ENCODE peak calls at places on chromosomes 5 and 9, in seven cellular contexts. W is WTC11, G is K562, V is H1, U is IMR-90, A is HepG2, B is SK-N-SH. L is an unnamed sample.

GRCh38 chr9:113794721-113795120 is 81.4 kb upstream of the ZNF618 start:
- DNase-seq in V (no peak), A (no peak), G (no peak), U (no peak), B (no peak), W (no peak), L (no peak)

GRCh38 chr5:3234566-3234965 is 361.1 kb upstream of the IRX1 start:
- DNase-seq in B (no peak), G (no peak), U (no peak), A (no peak), V (no peak), W (no peak), L (no peak)

GRCh38 chr9:116181853-116182610 is 28.4 kb downstream of the PAPPA start:
- DNase-seq in U (peak), W (no peak), G (no peak), V (no peak), A (no peak), B (no peak), L (no peak)

GRCh38 chr5:146388418-146388817 is 49.8 kb downstream of the POU4F3 start:
- DNase-seq in B (no peak), U (peak), G (no peak), A (no peak), W (no peak), V (no peak), L (no peak)

GRCh38 chr5:168876419-168876818 is 297.3 kb upstream of the PANK3 start:
- DNase-seq in W (no peak), G (no peak), A (no peak), B (no peak), U (no peak), V (no peak), L (no peak)

GRCh38 chr5:6602441-6602840 is 30.4 kb downstream of the NSUN2 start:
- DNase-seq in G (no peak), A (no peak), B (no peak), V (no peak), U (no peak), W (no peak), L (no peak)

GRCh38 chr5:154072782-154073171 is 34.0 kb downstream of the MFAP3 start:
- DNase-seq in B (no peak), U (no peak), G (no peak), A (peak), W (peak), V (no peak), L (no peak)

GRCh38 chr9:75061169-75061568 is 26.8 kb downstream of the NMRK1 start:
- DNase-seq in A (no peak), G (no peak), B (no peak), W (no peak), V (no peak), U (no peak), L (no peak)

GRCh38 chr9:15250013-15250412 is 57.0 kb downstream of the TTC39B start:
- DNase-seq in U (no peak), G (no peak), V (no peak), A (no peak), B (no peak), W (peak), L (no peak)

GRCh38 chr9:134412298-134412711 is 86.0 kb downstream of the RXRA start:
- DNase-seq in B (no peak), A (no peak), G (no peak), V (no peak), W (no peak), U (no peak), L (no peak)

GRCh38 chr5:16665611-16666010 is 48.8 kb upstream of the RETREG1 start:
- DNase-seq in A (no peak), W (no peak), U (peak), V (no peak), G (no peak), B (peak), L (no peak)

GRCh38 chr5:140862441-140863295 is 6.1 kb upstream of the PCDHA11 start:
- DNase-seq in B (no peak), U (no peak), W (no peak), V (no peak), G (no peak), A (no peak), L (no peak)

GRCh38 chr5:109838157-109838556 is 148.4 kb downstream of the MAN2A1 start:
- DNase-seq in B (no peak), W (no peak), V (no peak), G (no peak), A (no peak), U (no peak), L (no peak)

GRCh38 chr9:12554636-12555035 is 138.5 kb upstream of the TYRP1 start:
- DNase-seq in U (peak), B (peak), G (no peak), V (no peak), A (peak), W (no peak), L (no peak)

GRCh38 chr5:82748688-82749091 is 328.5 kb downstream of the TMEM167A start:
- DNase-seq in G (no peak), A (no peak), V (no peak), U (no peak), W (no peak), B (no peak), L (no peak)

GRCh38 chr5:53714324-53715010 is 154.0 kb downstream of the NDUFS4 start:
- DNase-seq in A (no peak), G (no peak), B (no peak), V (no peak), U (no peak), W (no peak), L (no peak)

GRCh38 chr9:78298046-78298511 is 1.2 kb downstream of the PSAT1 start:
- DNase-seq in A (peak), B (peak), V (no peak), G (peak), W (peak), U (no peak), L (no peak)

GRCh38 chr5:55223988-55224240 is 3.2 kb downstream of the MCIDAS start:
- DNase-seq in W (no peak), G (no peak), V (no peak), B (no peak), U (no peak), A (no peak), L (no peak)

GRCh38 chr9:124001445-124001799 is 10.1 kb upstream of the LHX2 start:
- DNase-seq in W (no peak), U (no peak), V (no peak), G (no peak), A (no peak), B (no peak), L (no peak)

GRCh38 chr9:2241461-2241874 is 226.3 kb downstream of the SMARCA2 start:
- DNase-seq in B (peak), W (peak), G (no peak), V (peak), U (peak), A (no peak), L (peak)

GRCh38 chr5:995318-995717 is 13.3 kb upstream of the NKD2 start:
- DNase-seq in U (no peak), W (no peak), B (no peak), V (no peak), G (no peak), A (no peak), L (no peak)

GRCh38 chr5:123125953-123126352 is 36.9 kb downstream of the PRDM6 start:
- DNase-seq in U (peak), G (peak), W (no peak), A (no peak), B (no peak), V (no peak), L (peak)

GRCh38 chr5:5409151-5409810 is 13.2 kb upstream of the ICE1 start:
- DNase-seq in U (peak), G (no peak), A (no peak), W (no peak), V (no peak), B (no peak), L (peak)

GRCh38 chr5:114237766-114238165 is 124.1 kb upstream of the KCNN2 start:
- DNase-seq in W (no peak), B (no peak), G (no peak), U (peak), V (no peak), A (no peak), L (peak)

GRCh38 chr9:94891183-94891582 is 164.7 kb downstream of the AOPEP start:
- DNase-seq in W (no peak), G (no peak), V (no peak), U (no peak), B (no peak), A (no peak), L (no peak)

GRCh38 chr9:33130501-33130900 is 36.6 kb downstream of the B4GALT1 start:
- DNase-seq in W (no peak), U (peak), A (no peak), G (no peak), B (no peak), V (no peak), L (no peak)

GRCh38 chr5:72066658-72067057 is 40.6 kb upstream of the MAP1B start:
- DNase-seq in U (peak), W (no peak), G (peak), V (no peak), A (no peak), B (no peak), L (peak)

GRCh38 chr9:88745281-88746001 is 210.5 kb downstream of the NXNL2 start:
- DNase-seq in V (no peak), G (no peak), W (no peak), A (no peak), U (peak), B (peak), L (no peak)

GRCh38 chr5:124278636-124279035 is 467.8 kb downstream of the ZNF608 start:
- DNase-seq in U (no peak), V (no peak), W (no peak), G (no peak), B (no peak), A (no peak), L (no peak)

GRCh38 chr5:124419531-124419930 is 326.9 kb downstream of the ZNF608 start:
- DNase-seq in W (no peak), G (no peak), U (no peak), V (no peak), B (no peak), A (no peak), L (no peak)

GRCh38 chr5:68745459-68745858 is 348.4 kb upstream of the SLC30A5 start:
- DNase-seq in V (no peak), W (no peak), U (peak), B (no peak), G (peak), A (no peak), L (no peak)
- TF ChIP-seq USF2 in V (no peak), W (no peak), U (no peak), B (no peak), G (no peak), A (no peak), L (no peak)

GRCh38 chr9:131960805-131961495 is 118.7 kb downstream of the MED27 start:
- DNase-seq in A (no peak), V (no peak), G (no peak), W (no peak), U (no peak), B (no peak), L (no peak)

GRCh38 chr9:131959887-131960286 is 119.8 kb downstream of the MED27 start:
- DNase-seq in G (no peak), V (no peak), B (no peak), U (no peak), W (no peak), A (no peak), L (no peak)

GRCh38 chr9:131960311-131960710 is 119.4 kb downstream of the MED27 start:
- DNase-seq in V (no peak), A (no peak), G (no peak), U (peak), B (no peak), W (no peak), L (no peak)

GRCh38 chr9:131961496-131961880 is 118.2 kb downstream of the MED27 start:
- DNase-seq in A (no peak), G (no peak), W (no peak), V (no peak), B (no peak), U (no peak), L (no peak)

GRCh38 chr9:131959056-131959455 is 120.6 kb downstream of the MED27 start:
- DNase-seq in U (no peak), A (no peak), W (no peak), G (no peak), V (no peak), B (no peak), L (no peak)
- TF ChIP-seq USF2 in U (no peak), A (no peak), W (no peak), G (no peak), V (no peak), B (no peak), L (no peak)

DNA sequence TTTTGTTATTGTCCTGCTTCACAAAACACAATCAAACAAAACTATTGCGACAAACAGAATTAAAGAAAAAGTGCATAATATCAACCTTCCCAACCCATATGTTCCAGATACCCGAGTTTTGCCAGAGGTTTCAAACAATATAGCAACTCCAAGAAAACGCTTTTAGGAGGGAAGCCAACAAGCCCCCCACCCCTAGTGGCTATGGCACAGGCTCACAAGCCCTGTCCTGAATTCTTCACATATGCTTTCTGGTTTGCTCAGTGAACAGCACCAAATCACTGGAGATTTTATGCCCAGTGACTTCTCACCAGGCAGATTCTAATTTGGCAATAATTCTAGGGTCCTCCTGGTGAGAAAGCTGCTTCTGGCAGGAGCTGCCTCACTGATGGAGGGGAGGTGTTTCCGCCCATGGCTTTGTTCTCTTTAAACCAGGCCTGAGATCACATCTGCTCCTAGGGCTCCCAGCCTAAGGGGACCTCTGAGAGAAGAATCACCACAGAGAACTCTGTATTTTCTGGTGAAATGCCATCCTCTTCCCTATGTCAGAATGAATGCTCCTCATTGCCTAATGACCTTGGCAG is 1982.4 kb downstream of the EFNA5 start:
- DNase-seq in B (peak), V (no peak), A (no peak), G (no peak), U (no peak), W (no peak), L (no peak)
- TF ChIP-seq USF2 in B (no peak), V (no peak), A (no peak), G (no peak), U (no peak), W (no peak), L (no peak)

DNA sequence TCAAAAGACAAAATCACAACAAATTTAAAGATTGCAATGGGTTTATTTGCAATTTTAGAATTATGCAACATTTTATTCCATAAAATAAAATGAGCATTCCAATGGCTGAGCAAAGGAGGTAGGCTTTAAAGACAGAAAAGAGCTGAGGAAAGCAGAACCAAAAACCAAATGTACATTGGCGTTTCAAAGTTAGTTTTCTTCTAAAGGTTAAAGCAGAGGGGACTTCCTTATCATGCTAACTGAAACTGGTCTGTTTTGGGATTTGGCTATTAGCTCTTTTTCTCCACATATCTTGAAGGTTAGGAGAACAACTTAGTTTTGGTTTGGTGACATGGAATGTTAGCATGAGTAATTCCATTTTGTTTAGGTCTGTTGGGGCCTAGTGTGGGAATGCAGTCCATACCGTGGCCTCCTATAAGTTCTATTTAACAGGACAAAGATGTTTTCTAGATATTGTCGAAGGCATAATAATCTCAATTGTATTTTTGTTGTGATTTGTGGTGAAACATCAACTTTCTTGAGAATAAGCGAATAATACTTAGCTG is 20.3 kb downstream of the DCP2 start:
- DNase-seq in W (no peak), A (no peak), U (peak), B (no peak), G (no peak), V (no peak), L (no peak)
- TF ChIP-seq USF2 in W (no peak), A (no peak), U (no peak), B (no peak), G (no peak), V (no peak), L (no peak)

GRCh38 chr5:174529925-174530681 is 194.3 kb upstream of the MSX2 start:
- DNase-seq in V (no peak), W (no peak), U (no peak), A (no peak), B (no peak), G (no peak), L (no peak)

GRCh38 chr5:174531782-174532191 is 192.6 kb upstream of the MSX2 start:
- DNase-seq in G (no peak), V (no peak), U (no peak), A (no peak), B (no peak), W (no peak), L (no peak)

GRCh38 chr5:174533771-174534221 is 190.6 kb upstream of the MSX2 start:
- DNase-seq in V (no peak), G (no peak), B (no peak), W (no peak), A (no peak), U (peak), L (peak)

GRCh38 chr5:174533127-174533453 is 191.3 kb upstream of the MSX2 start:
- DNase-seq in U (peak), B (no peak), W (no peak), V (no peak), A (no peak), G (no peak), L (no peak)

GRCh38 chr5:174532453-174533126 is 191.8 kb upstream of the MSX2 start:
- DNase-seq in V (peak), A (peak), B (peak), G (peak), W (peak), U (peak), L (peak)
- TF ChIP-seq USF2 in V (no peak), A (no peak), B (no peak), G (no peak), W (no peak), U (no peak), L (no peak)

DNA sequence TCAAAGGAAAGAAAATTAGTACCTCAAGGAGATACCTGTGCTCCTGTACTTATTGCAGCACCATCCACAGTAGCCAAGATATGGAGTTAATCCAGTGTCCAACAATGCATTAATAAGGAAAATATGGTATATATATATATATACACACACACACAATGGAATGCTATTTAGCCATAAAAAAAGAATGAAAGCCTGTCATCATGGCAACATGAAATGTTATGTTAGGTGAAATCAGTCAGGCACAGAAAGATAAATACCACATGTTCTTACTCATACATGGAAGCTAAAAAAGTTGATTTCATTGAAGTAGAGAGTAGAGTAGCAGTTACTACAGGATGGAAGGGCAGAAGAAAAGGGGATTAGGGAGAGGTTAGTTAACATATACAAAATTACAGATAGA is 601.5 kb downstream of the ANXA1 start:
- DNase-seq in W (no peak), G (no peak), A (no peak), U (no peak), V (no peak), B (no peak), L (no peak)
- TF ChIP-seq USF2 in W (no peak), G (no peak), A (no peak), U (no peak), V (no peak), B (no peak), L (no peak)

GRCh38 chr5:157292599-157292998 is 26.7 kb downstream of the CYFIP2 start:
- DNase-seq in B (no peak), V (no peak), G (no peak), W (no peak), A (no peak), U (no peak), L (no peak)

GRCh38 chr5:157288405-157289163 is 22.7 kb downstream of the CYFIP2 start:
- DNase-seq in U (no peak), B (no peak), W (no peak), A (peak), G (no peak), V (no peak), L (no peak)

GRCh38 chr5:157289164-157289819 is 23.4 kb downstream of the CYFIP2 start:
- DNase-seq in A (no peak), G (no peak), W (no peak), B (no peak), V (no peak), U (no peak), L (no peak)

GRCh38 chr5:157290156-157290980 is 24.4 kb downstream of the CYFIP2 start:
- DNase-seq in A (peak), V (no peak), G (no peak), B (no peak), W (no peak), U (peak), L (peak)

DNA sequence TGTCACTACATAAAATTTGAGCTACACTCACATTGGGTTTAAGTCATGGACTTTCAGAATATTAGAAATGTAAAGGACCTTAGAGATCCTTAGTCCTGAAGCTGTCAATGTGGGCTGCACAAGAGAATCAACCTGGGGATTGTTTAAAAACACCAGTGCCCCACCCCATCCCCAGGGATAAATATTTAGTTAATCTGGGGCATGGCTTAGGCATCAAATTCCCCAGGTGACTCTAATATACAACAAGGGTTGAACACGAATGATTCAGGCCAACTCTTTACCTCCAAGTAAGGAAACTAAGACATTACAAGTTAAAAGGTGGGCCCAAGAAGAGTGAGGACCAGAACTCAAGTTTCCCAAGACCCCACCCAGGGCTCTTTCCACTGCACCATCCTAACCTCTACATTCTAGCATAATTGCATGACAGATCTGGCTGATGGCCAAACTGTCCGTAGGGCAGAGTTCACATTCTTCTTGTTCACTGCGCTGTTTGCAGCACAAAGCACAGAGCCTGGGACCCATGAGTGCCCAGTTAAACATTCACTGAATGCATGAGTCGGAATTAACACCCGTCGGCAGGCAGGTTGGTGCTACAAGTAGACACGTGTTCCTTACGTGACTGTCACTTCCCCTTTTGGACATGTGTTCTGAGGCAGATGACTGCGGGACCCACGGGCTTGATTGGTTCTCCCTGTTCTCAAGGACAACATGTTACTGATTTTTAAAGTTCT is 25.2 kb downstream of the CYFIP2 start:
- DNase-seq in U (no peak), A (peak), W (no peak), B (no peak), V (no peak), G (no peak), L (peak)
- TF ChIP-seq USF2 in U (no peak), A (peak), W (no peak), B (no peak), V (no peak), G (peak), L (peak)